ENCODE peak calls at places on chromosome 17, in six cellular contexts. One of them, this sample, is unnamed.

GRCh38 chr17:82300707-82301270 is 16.6 kb downstream of the CD7 start:
- DNase-seq in A549: peak
- DNase-seq in tibial nerve: no peak
- DNase-seq in IMR-90: peak
- DNase-seq in lung: peak
- DNase-seq in cardiac muscle cell: peak
- DNase-seq in this sample: peak

GRCh38 chr17:65523411-65523810 is 38.0 kb downstream of the AXIN2 start:
- DNase-seq in A549: no peak
- DNase-seq in tibial nerve: no peak
- DNase-seq in IMR-90: peak
- DNase-seq in lung: no peak
- DNase-seq in cardiac muscle cell: peak
- DNase-seq in this sample: no peak

GRCh38 chr17:79997004-79997673 is 38.5 kb downstream of the TBC1D16 start:
- DNase-seq in A549: no peak
- DNase-seq in tibial nerve: no peak
- DNase-seq in IMR-90: no peak
- DNase-seq in lung: peak
- DNase-seq in cardiac muscle cell: no peak
- DNase-seq in this sample: no peak

GRCh38 chr17:64097196-64097936 is 32.6 kb downstream of the ERN1 start:
- DNase-seq in A549: no peak
- DNase-seq in tibial nerve: no peak
- DNase-seq in IMR-90: peak
- DNase-seq in lung: no peak
- DNase-seq in cardiac muscle cell: peak
- DNase-seq in this sample: no peak

GRCh38 chr17:18921912-18922451 is 30.0 kb upstream of the SLC5A10 start:
- DNase-seq in A549: peak
- DNase-seq in tibial nerve: no peak
- DNase-seq in IMR-90: peak
- DNase-seq in lung: no peak
- DNase-seq in cardiac muscle cell: peak
- DNase-seq in this sample: no peak

GRCh38 chr17:38621538-38621937 is 15.8 kb upstream of the SRCIN1 start:
- DNase-seq in A549: no peak
- DNase-seq in tibial nerve: no peak
- DNase-seq in IMR-90: no peak
- DNase-seq in lung: no peak
- DNase-seq in cardiac muscle cell: no peak
- DNase-seq in this sample: no peak

GRCh38 chr17:80952291-80952690 is 39.4 kb upstream of the CHMP6 start:
- DNase-seq in A549: no peak
- DNase-seq in tibial nerve: no peak
- DNase-seq in IMR-90: no peak
- DNase-seq in lung: no peak
- DNase-seq in cardiac muscle cell: no peak
- DNase-seq in this sample: no peak

GRCh38 chr17:34010534-34010933 is 244.6 kb upstream of the CCL2 start:
- DNase-seq in A549: no peak
- DNase-seq in tibial nerve: no peak
- DNase-seq in IMR-90: no peak
- DNase-seq in lung: no peak
- DNase-seq in cardiac muscle cell: no peak
- DNase-seq in this sample: no peak

GRCh38 chr17:2302740-2303277 is 776 bp downstream of the SMG6 start:
- DNase-seq in A549: no peak
- DNase-seq in tibial nerve: no peak
- DNase-seq in IMR-90: peak
- DNase-seq in lung: no peak
- DNase-seq in cardiac muscle cell: no peak
- DNase-seq in this sample: no peak

GRCh38 chr17:69539274-69539673 is 124.8 kb downstream of the MAP2K6 start:
- DNase-seq in A549: no peak
- DNase-seq in tibial nerve: no peak
- DNase-seq in IMR-90: no peak
- DNase-seq in lung: no peak
- DNase-seq in cardiac muscle cell: no peak
- DNase-seq in this sample: no peak

GRCh38 chr17:3887811-3888210 is 5.0 kb downstream of the CAMKK1 start:
- DNase-seq in A549: no peak
- DNase-seq in tibial nerve: no peak
- DNase-seq in IMR-90: no peak
- DNase-seq in lung: no peak
- DNase-seq in cardiac muscle cell: no peak
- DNase-seq in this sample: no peak

GRCh38 chr17:3027786-3028532 is 35.4 kb downstream of the OR1D5 start:
- DNase-seq in A549: no peak
- DNase-seq in tibial nerve: no peak
- DNase-seq in IMR-90: no peak
- DNase-seq in lung: no peak
- DNase-seq in cardiac muscle cell: no peak
- DNase-seq in this sample: peak

GRCh38 chr17:44677136-44677535 is 12.4 kb downstream of the CCDC43 start:
- DNase-seq in A549: no peak
- DNase-seq in tibial nerve: no peak
- DNase-seq in IMR-90: peak
- DNase-seq in lung: no peak
- DNase-seq in cardiac muscle cell: no peak
- DNase-seq in this sample: no peak

GRCh38 chr17:47895856-47896671 is at the start of gene SP2:
- DNase-seq in A549: peak
- DNase-seq in tibial nerve: peak
- DNase-seq in IMR-90: peak
- DNase-seq in lung: peak
- DNase-seq in cardiac muscle cell: peak
- DNase-seq in this sample: peak

GRCh38 chr17:47896672-47897490 is 845 bp downstream of the SP2 start:
- DNase-seq in A549: no peak
- DNase-seq in tibial nerve: no peak
- DNase-seq in IMR-90: peak
- DNase-seq in lung: no peak
- DNase-seq in cardiac muscle cell: peak
- DNase-seq in this sample: no peak

GRCh38 chr17:47899643-47900042 is 3.6 kb downstream of the SP2 start:
- DNase-seq in A549: no peak
- DNase-seq in tibial nerve: no peak
- DNase-seq in IMR-90: no peak
- DNase-seq in lung: no peak
- DNase-seq in cardiac muscle cell: no peak
- DNase-seq in this sample: no peak

GRCh38 chr17:47898246-47898645 is 2.2 kb downstream of the SP2 start:
- DNase-seq in A549: no peak
- DNase-seq in tibial nerve: no peak
- DNase-seq in IMR-90: no peak
- DNase-seq in lung: no peak
- DNase-seq in cardiac muscle cell: no peak
- DNase-seq in this sample: no peak

DNA sequence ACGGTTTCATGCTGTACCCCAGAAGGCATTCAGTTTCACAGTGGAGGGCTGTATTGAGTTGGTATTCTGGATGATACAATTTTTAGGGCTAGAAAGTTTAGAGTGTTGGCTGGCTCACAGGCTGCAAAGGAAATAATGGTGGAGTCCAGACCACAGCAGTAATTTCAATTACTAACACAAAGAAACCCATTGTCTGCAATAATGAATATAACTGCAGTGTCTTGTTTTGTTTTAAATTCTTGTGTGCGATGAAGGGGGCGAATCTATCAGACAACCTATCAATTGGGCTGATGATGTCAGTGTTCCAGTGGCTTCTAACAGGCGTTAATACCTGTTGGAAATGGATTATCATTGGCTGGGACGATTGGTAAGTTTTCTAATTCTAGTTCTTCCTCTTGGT is 1.5 kb downstream of the SP2 start:
- DNase-seq in A549: no peak
- DNase-seq in tibial nerve: no peak
- DNase-seq in IMR-90: no peak
- DNase-seq in lung: no peak
- DNase-seq in cardiac muscle cell: no peak
- DNase-seq in this sample: no peak
- H3K4me3 ChIP-seq in A549: no peak
- H3K4me3 ChIP-seq in tibial nerve: peak
- H3K4me3 ChIP-seq in IMR-90: no peak
- H3K4me3 ChIP-seq in lung: no peak
- H3K4me3 ChIP-seq in cardiac muscle cell: peak
- H3K4me3 ChIP-seq in this sample: no peak

GRCh38 chr17:29686998-29687397 is 64.3 kb upstream of the CORO6 start:
- DNase-seq in A549: no peak
- DNase-seq in tibial nerve: no peak
- DNase-seq in IMR-90: no peak
- DNase-seq in lung: no peak
- DNase-seq in cardiac muscle cell: no peak
- DNase-seq in this sample: no peak

GRCh38 chr17:29687601-29688000 is 64.9 kb upstream of the CORO6 start:
- DNase-seq in A549: no peak
- DNase-seq in tibial nerve: no peak
- DNase-seq in IMR-90: no peak
- DNase-seq in lung: no peak
- DNase-seq in cardiac muscle cell: peak
- DNase-seq in this sample: no peak

GRCh38 chr17:29682987-29683386 is 60.3 kb upstream of the CORO6 start:
- DNase-seq in A549: no peak
- DNase-seq in tibial nerve: no peak
- DNase-seq in IMR-90: no peak
- DNase-seq in lung: no peak
- DNase-seq in cardiac muscle cell: peak
- DNase-seq in this sample: no peak

GRCh38 chr17:29682054-29682453 is 59.3 kb upstream of the CORO6 start:
- DNase-seq in A549: no peak
- DNase-seq in tibial nerve: no peak
- DNase-seq in IMR-90: no peak
- DNase-seq in lung: no peak
- DNase-seq in cardiac muscle cell: no peak
- DNase-seq in this sample: no peak

GRCh38 chr17:29683481-29683880 is 60.8 kb upstream of the CORO6 start:
- DNase-seq in A549: no peak
- DNase-seq in tibial nerve: no peak
- DNase-seq in IMR-90: no peak
- DNase-seq in lung: no peak
- DNase-seq in cardiac muscle cell: no peak
- DNase-seq in this sample: no peak
- H3K27ac ChIP-seq in A549: no peak
- H3K27ac ChIP-seq in tibial nerve: peak
- H3K27ac ChIP-seq in IMR-90: no peak
- H3K27ac ChIP-seq in lung: peak
- H3K27ac ChIP-seq in cardiac muscle cell: no peak
- H3K27ac ChIP-seq in this sample: no peak

GRCh38 chr17:17702370-17702769 is 21.1 kb downstream of the RAI1 start:
- DNase-seq in A549: no peak
- DNase-seq in tibial nerve: no peak
- DNase-seq in IMR-90: no peak
- DNase-seq in lung: no peak
- DNase-seq in cardiac muscle cell: no peak
- DNase-seq in this sample: no peak

GRCh38 chr17:17701112-17701511 is 19.9 kb downstream of the RAI1 start:
- DNase-seq in A549: no peak
- DNase-seq in tibial nerve: no peak
- DNase-seq in IMR-90: no peak
- DNase-seq in lung: no peak
- DNase-seq in cardiac muscle cell: no peak
- DNase-seq in this sample: no peak

GRCh38 chr17:17698869-17699351 is 17.7 kb downstream of the RAI1 start:
- DNase-seq in A549: no peak
- DNase-seq in tibial nerve: no peak
- DNase-seq in IMR-90: peak
- DNase-seq in lung: no peak
- DNase-seq in cardiac muscle cell: no peak
- DNase-seq in this sample: no peak

GRCh38 chr17:17701658-17702057 is 20.4 kb downstream of the RAI1 start:
- DNase-seq in A549: no peak
- DNase-seq in tibial nerve: no peak
- DNase-seq in IMR-90: no peak
- DNase-seq in lung: no peak
- DNase-seq in cardiac muscle cell: no peak
- DNase-seq in this sample: no peak

DNA sequence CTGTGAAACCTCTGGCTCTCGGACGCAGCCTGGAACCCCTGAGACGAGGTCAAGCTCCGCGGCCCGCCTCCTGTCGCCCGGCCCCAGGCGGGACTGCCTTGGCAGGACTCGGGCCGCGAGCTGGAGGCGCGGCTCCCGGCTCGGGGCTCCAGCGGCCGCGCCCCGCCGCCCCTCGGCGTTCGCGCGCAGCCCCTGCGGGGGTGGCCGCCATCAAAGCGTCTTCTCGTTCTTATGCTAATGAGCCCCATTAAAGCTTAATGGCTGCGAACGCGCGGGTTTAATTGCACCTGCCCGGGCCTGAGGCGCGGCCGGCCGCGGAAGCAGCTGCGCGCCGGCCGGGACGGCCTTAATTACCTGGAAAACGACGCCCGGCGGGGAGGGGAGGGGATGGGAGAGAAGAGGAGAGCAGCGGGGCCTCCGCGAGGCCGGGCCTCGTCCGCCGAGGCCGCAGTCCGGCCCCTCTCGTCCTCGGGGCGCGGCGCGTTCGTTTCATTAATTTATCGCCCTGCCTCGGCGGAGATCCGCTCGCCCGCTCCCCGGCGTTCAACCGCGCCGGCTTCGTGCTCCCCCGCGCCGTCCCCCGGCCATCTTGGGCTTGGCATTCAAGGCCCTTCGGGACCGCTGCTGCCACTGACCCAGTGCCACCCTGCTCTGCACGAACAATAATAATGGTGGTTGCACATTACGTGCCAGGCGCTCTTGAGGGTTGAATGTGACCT is 19.2 kb downstream of the RAI1 start:
- DNase-seq in A549: no peak
- DNase-seq in tibial nerve: no peak
- DNase-seq in IMR-90: no peak
- DNase-seq in lung: no peak
- DNase-seq in cardiac muscle cell: no peak
- DNase-seq in this sample: no peak
- H3K4me3 ChIP-seq in A549: no peak
- H3K4me3 ChIP-seq in tibial nerve: peak
- H3K4me3 ChIP-seq in IMR-90: no peak
- H3K4me3 ChIP-seq in lung: no peak
- H3K4me3 ChIP-seq in cardiac muscle cell: peak
- H3K4me3 ChIP-seq in this sample: peak

GRCh38 chr17:59695943-59696681 is 11.1 kb downstream of the PTRH2 start:
- DNase-seq in A549: peak
- DNase-seq in tibial nerve: no peak
- DNase-seq in IMR-90: no peak
- DNase-seq in lung: no peak
- DNase-seq in cardiac muscle cell: peak
- DNase-seq in this sample: no peak
- H3K27ac ChIP-seq in A549: peak
- H3K27ac ChIP-seq in tibial nerve: no peak
- H3K27ac ChIP-seq in IMR-90: no peak
- H3K27ac ChIP-seq in lung: no peak
- H3K27ac ChIP-seq in cardiac muscle cell: no peak
- H3K27ac ChIP-seq in this sample: no peak